ENCODE peak calls at places on chromosome 22, in six cellular contexts. C is neural crest cell, G is natural killer cell, A is thyroid gland, S is left cardiac atrium, H is NCI-H1694 treated with DMSO at 0.1 percent for 48 hours. Y is an unnamed sample.

GRCh38 chr22:16917144-16918003 is 90.6 kb downstream of the GAB4 start:
- DNase-seq in C (peak), G (peak), A (peak), S (peak), H (peak), Y (peak)

GRCh38 chr22:42065408-42066132 is 5.0 kb downstream of the NAGA start:
- DNase-seq in C (no peak), G (no peak), A (no peak), S (no peak), H (no peak), Y (no peak)

GRCh38 chr22:17266261-17266971 is 47.2 kb upstream of the ADA2 start:
- DNase-seq in C (peak), G (no peak), A (no peak), S (no peak), H (peak), Y (peak)

GRCh38 chr22:24894220-24894975 is 52.1 kb downstream of the LHFPL7 start:
- DNase-seq in C (no peak), G (no peak), A (peak), S (peak), H (no peak), Y (peak)

GRCh38 chr22:21734540-21735197 is 925 bp downstream of the YPEL1 start:
- DNase-seq in C (no peak), G (no peak), A (no peak), S (no peak), H (no peak), Y (peak)

GRCh38 chr22:29219881-29220670 is 14.4 kb downstream of the EMID1 start:
- DNase-seq in C (no peak), G (no peak), A (no peak), S (no peak), H (no peak), Y (no peak)

GRCh38 chr22:47382164-47382890 is 619.9 kb downstream of the TBC1D22A start:
- DNase-seq in C (no peak), G (no peak), A (no peak), S (no peak), H (no peak), Y (no peak)

GRCh38 chr22:19374410-19374809 is 57.1 kb downstream of the HIRA start:
- DNase-seq in C (no peak), G (no peak), A (no peak), S (no peak), H (no peak), Y (no peak)

GRCh38 chr22:48824673-48825651 is 1002.7 kb downstream of the BRD1 start:
- DNase-seq in C (no peak), G (no peak), A (no peak), S (no peak), H (peak), Y (no peak)